ENCODE peak calls at places on chromosomes 6 and 20, in seven cellular contexts. M is GM13977; V is CD8-positive, alpha-beta T cell; I is GM03348; R is T-helper 9 cell; H is HS-27A; G is activated T-cell treated with anti-CD3 and anti-CD28 coated beads, Interleukin-2, amount 50 U/mL, for 72 hours. F is an unnamed sample.

GRCh38 chr20:19067986-19068385 is 144.5 kb upstream of the SLC24A3 start:
- DNase-seq in M (no peak), V (no peak), I (no peak), R (no peak), H (no peak), G (no peak), F (no peak)

GRCh38 chr6:48117246-48117645 is 6.2 kb upstream of the PTCHD4 start:
- DNase-seq in M (no peak), V (no peak), I (no peak), R (no peak), H (no peak), G (no peak), F (no peak)

GRCh38 chr6:2697291-2697690 is 53.4 kb downstream of the MYLK4 start:
- DNase-seq in M (no peak), V (no peak), I (no peak), R (no peak), H (no peak), G (no peak), F (no peak)

GRCh38 chr6:33878541-33878940 is 74.7 kb upstream of the MLN start:
- DNase-seq in M (no peak), V (no peak), I (no peak), R (no peak), H (no peak), G (no peak), F (peak)

GRCh38 chr20:19975901-19976300 is 41.3 kb upstream of the NAA20 start:
- DNase-seq in M (no peak), V (no peak), I (peak), R (no peak), H (no peak), G (no peak), F (no peak)

GRCh38 chr6:140180306-140180705 is 805.9 kb upstream of the CITED2 start:
- DNase-seq in M (no peak), V (no peak), I (no peak), R (no peak), H (no peak), G (no peak), F (no peak)

GRCh38 chr20:37649017-37649416 is 44.8 kb upstream of the CTNNBL1 start:
- DNase-seq in M (no peak), V (no peak), I (no peak), R (no peak), H (no peak), G (no peak), F (no peak)

GRCh38 chr6:124961784-124962611 is at the start of gene RNF217:
- DNase-seq in M (peak), V (no peak), I (peak), R (no peak), H (peak), G (peak), F (no peak)

GRCh38 chr20:38692436-38693411 is 31.6 kb upstream of the SLC32A1 start:
- DNase-seq in M (peak), V (peak), I (peak), R (peak), H (peak), G (peak), F (no peak)

GRCh38 chr20:36144336-36144735 is 10.2 kb upstream of the EPB41L1 start:
- DNase-seq in M (no peak), V (no peak), I (no peak), R (no peak), H (no peak), G (no peak), F (no peak)

GRCh38 chr6:1798303-1798964 is 188.7 kb downstream of the FOXC1 start:
- DNase-seq in M (no peak), V (no peak), I (no peak), R (no peak), H (no peak), G (no peak), F (no peak)

GRCh38 chr6:45746046-45746445 is 269.6 kb downstream of the CLIC5 start:
- DNase-seq in M (no peak), V (no peak), I (peak), R (no peak), H (peak), G (no peak), F (no peak)

GRCh38 chr20:63136296-63136695 is 79.6 kb downstream of the YTHDF1 start:
- DNase-seq in M (no peak), V (no peak), I (no peak), R (no peak), H (no peak), G (no peak), F (no peak)

GRCh38 chr6:44076366-44077200 is 50.7 kb downstream of the MRPL14 start:
- DNase-seq in M (peak), V (no peak), I (peak), R (no peak), H (no peak), G (no peak), F (no peak)

GRCh38 chr6:13946506-13946905 is 21.8 kb downstream of the RNF182 start:
- DNase-seq in M (no peak), V (no peak), I (no peak), R (no peak), H (no peak), G (no peak), F (no peak)

GRCh38 chr6:26125015-26125690 is 37.9 kb downstream of the HFE start:
- DNase-seq in M (no peak), V (peak), I (no peak), R (peak), H (no peak), G (peak), F (no peak)

GRCh38 chr6:13484138-13484708 is 3.2 kb downstream of the GFOD1 start:
- DNase-seq in M (peak), V (no peak), I (no peak), R (no peak), H (no peak), G (no peak), F (no peak)

GRCh38 chr6:67030861-67031260 is 1323.8 kb upstream of the EYS start:
- DNase-seq in M (no peak), V (no peak), I (no peak), R (no peak), H (no peak), G (no peak), F (no peak)

GRCh38 chr6:135183532-135184440 is 2.7 kb downstream of the MYB start:
- DNase-seq in M (peak), V (peak), I (peak), R (peak), H (no peak), G (peak), F (peak)

GRCh38 chr20:47251154-47252020 is 105.1 kb downstream of the ZMYND8 start:
- DNase-seq in M (no peak), V (no peak), I (no peak), R (no peak), H (no peak), G (no peak), F (no peak)

GRCh38 chr6:112620832-112621569 is 273.9 kb downstream of the RFPL4B start:
- DNase-seq in M (no peak), V (no peak), I (no peak), R (no peak), H (no peak), G (no peak), F (no peak)

GRCh38 chr6:69917834-69918233 is 51.5 kb downstream of the COL19A1 start:
- DNase-seq in M (no peak), V (no peak), I (peak), R (no peak), H (peak), G (peak), F (no peak)

GRCh38 chr6:44201200-44201599 is 15.5 kb upstream of the MYMX start:
- DNase-seq in M (no peak), V (no peak), I (no peak), R (no peak), H (no peak), G (no peak), F (no peak)

GRCh38 chr6:169427856-169428255 is 174.2 kb upstream of the THBS2 start:
- DNase-seq in M (no peak), V (no peak), I (peak), R (no peak), H (peak), G (no peak), F (no peak)

GRCh38 chr6:30518505-30518850 is 29.2 kb downstream of the HLA-E start:
- DNase-seq in M (no peak), V (peak), I (no peak), R (no peak), H (no peak), G (no peak), F (no peak)

GRCh38 chr20:34708621-34709043 is 4.5 kb downstream of the TP53INP2 start:
- DNase-seq in M (peak), V (peak), I (peak), R (peak), H (no peak), G (peak), F (peak)

GRCh38 chr20:32731882-32732266 is 11.4 kb downstream of the COMMD7 start:
- DNase-seq in M (no peak), V (no peak), I (no peak), R (no peak), H (no peak), G (no peak), F (no peak)

GRCh38 chr20:50721881-50722281 is 9.5 kb upstream of the PARD6B start:
- DNase-seq in M (no peak), V (no peak), I (no peak), R (no peak), H (no peak), G (no peak), F (no peak)

F was measured in SHP77.